ENCODE peak calls at places on chromosomes 1 and 21, in nine cellular contexts. S is hepatocyte, J is PC-3, E is GM23338, A is MM.1S, D is OCI-LY7, F is HCT116, L is neural progenitor cell, C is SK-N-SH. M is an unnamed sample. For H3K4me1, the result is how much of the 10 kb centered on the place peaks cover.

GRCh38 chr21:25980710-25981109 is 189.9 kb downstream of the APP start:
- DNase-seq in D (no peak), A (no peak), E (no peak), F (no peak), C (no peak), S (no peak), L (no peak), J (no peak), M (no peak)

GRCh38 chr1:102434421-102434820 is 437.7 kb upstream of the OLFM3 start:
- DNase-seq in F (peak), S (peak), C (peak), E (peak), A (peak), J (peak), D (peak), L (peak), M (peak)

GRCh38 chr1:231844986-231845502 is 218.5 kb downstream of the DISC1 start:
- DNase-seq in L (no peak), D (peak), F (no peak), J (peak), C (no peak), A (no peak), S (no peak), E (no peak), M (no peak)

GRCh38 chr1:202643397-202644218 is 66.6 kb downstream of the SYT2 start:
- DNase-seq in F (no peak), A (no peak), E (peak), L (peak), C (peak), D (no peak), J (no peak), S (peak), M (peak)

GRCh38 chr1:228555074-228555989 is 68.2 kb downstream of the RNF187 start:
- DNase-seq in J (no peak), L (peak), D (peak), A (no peak), F (no peak), C (peak), S (no peak), E (no peak), M (no peak)

GRCh38 chr1:1536938-1537546 is 3.4 kb downstream of the TMEM240 start:
- DNase-seq in F (no peak), D (no peak), L (no peak), J (no peak), C (no peak), S (no peak), A (no peak), E (no peak), M (no peak)

GRCh38 chr1:111559736-111560279 is 56.4 kb upstream of the ADORA3 start:
- DNase-seq in C (no peak), F (no peak), L (no peak), S (no peak), J (peak), E (no peak), A (no peak), D (no peak), M (peak)

GRCh38 chr1:109912214-109912861 is 1.7 kb downstream of the CSF1 start:
- DNase-seq in F (no peak), C (no peak), J (no peak), E (no peak), A (no peak), S (no peak), L (no peak), D (no peak), M (peak)

GRCh38 chr1:177969109-177969508 is 749 bp downstream of the SEC16B start:
- DNase-seq in F (no peak), A (no peak), C (no peak), J (no peak), S (peak), E (no peak), D (no peak), L (no peak), M (no peak)

GRCh38 chr1:7290971-7291970 is 479.8 kb upstream of the VAMP3 start:
- DNase-seq in J (no peak), C (peak), E (no peak), F (no peak), S (no peak), D (no peak), A (no peak), L (no peak), M (peak)

GRCh38 chr1:231896806-231897205 is 270.2 kb downstream of the DISC1 start:
- DNase-seq in L (no peak), S (no peak), D (no peak), A (no peak), J (no peak), C (no peak), F (no peak), E (no peak), M (no peak)

GRCh38 chr1:70718086-70718630 is 307.1 kb downstream of the CTH start:
- DNase-seq in A (no peak), E (no peak), J (no peak), F (no peak), C (no peak), D (no peak), S (no peak), L (no peak), M (peak)

GRCh38 chr21:15206514-15206913 is 141.7 kb upstream of the NRIP1 start:
- DNase-seq in D (no peak), A (no peak), E (no peak), S (no peak), L (no peak), J (no peak), C (no peak), F (no peak), M (no peak)
- H3K4me2 ChIP-seq in D (no peak), A (no peak), E (no peak), S (no peak), L (no peak), J (no peak), C (no peak), F (no peak), M (no peak)

DNA sequence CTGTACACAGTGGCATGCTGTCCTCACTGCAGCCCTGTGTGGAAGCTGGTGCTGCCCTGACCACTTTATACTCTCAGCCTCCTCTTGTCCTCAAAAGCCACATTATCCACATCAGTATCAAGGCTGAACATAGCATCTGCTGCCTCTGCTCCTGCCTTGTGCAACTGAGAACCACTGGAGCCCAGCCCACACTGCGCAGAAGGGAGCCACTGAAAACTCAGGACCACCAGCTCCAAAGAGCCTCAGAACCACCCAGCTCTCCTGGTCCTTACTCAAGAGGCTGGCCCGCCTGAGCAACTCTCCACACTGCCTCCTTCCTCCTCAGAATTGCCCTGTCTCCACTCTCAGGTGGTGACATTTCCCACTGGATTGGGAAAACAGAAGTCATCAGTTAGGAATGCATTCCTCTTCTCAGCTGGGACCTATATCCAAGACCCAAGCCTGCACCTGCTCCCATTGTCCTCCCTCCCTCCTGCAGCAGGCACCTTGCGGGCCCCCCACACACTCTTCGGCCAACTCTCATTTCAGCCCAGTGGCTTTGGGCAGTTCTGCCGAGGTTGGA is 7.0 kb upstream of the KISS1 start:
- DNase-seq in D (no peak), J (peak), A (no peak), F (no peak), E (peak), C (no peak), L (no peak), S (no peak), M (no peak)
- TF ChIP-seq EZH2phosphoT487 in D (no peak), J (no peak), A (no peak), F (no peak), E (no peak), C (no peak), L (no peak), S (no peak), M (no peak)

DNA sequence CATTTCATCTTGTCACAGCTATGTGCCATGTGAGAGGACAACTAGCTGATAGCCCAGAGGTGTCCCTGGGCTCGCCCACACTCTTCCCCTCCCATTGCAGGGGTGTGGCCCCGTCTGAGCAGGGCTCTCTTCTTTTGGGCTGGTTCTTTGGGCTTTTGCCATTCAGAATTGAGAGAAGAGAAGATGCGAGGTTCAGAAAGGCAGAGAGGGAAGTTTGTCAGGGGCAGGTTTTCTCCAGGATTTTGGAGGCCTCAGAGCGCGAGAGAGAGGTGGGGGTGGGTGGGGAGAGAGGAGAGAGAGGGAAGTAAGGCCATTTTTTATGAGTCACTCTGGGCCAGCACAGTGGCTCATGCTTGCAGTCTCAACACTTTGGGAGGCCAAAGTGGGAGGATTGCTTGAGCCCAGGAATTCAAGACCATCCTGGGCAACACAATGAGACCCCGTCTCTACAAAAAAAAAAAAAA is 5.2 kb downstream of the IFI6 start:
- DNase-seq in J (no peak), D (no peak), A (no peak), C (no peak), E (no peak), L (no peak), F (no peak), S (no peak), M (peak)
- H3K4me1 ChIP-seq in J (under half), D (under half), A (under half), C (under half), E (under half), L (under half), F (under half), S (under half), M (under half)

GRCh38 chr1:189659731-189660130 is 817.9 kb downstream of the BRINP3 start:
- DNase-seq in D (no peak), E (no peak), A (no peak), C (no peak), F (no peak), J (peak), S (no peak), L (no peak), M (no peak)
- H3K4me2 ChIP-seq in D (no peak), E (no peak), A (no peak), C (no peak), F (peak), J (no peak), S (no peak), L (no peak), M (no peak)